ENCODE peak calls at places on chromosomes 4 and X, in nine cellular contexts. One of them, this sample, is unnamed.

GRCh38 chr4:57426779-57427395 is 316.7 kb upstream of the IGFBP7 start:
- DNase-seq in CD4-positive, alpha-beta memory T cell: no peak
- DNase-seq in thoracic aorta: peak; percentile 6
- DNase-seq in psoas muscle: peak; percentile 51
- DNase-seq in lower lobe of right lung: peak; percentile 74
- DNase-seq in upper lobe of right lung: peak; percentile 80
- DNase-seq in tibial nerve: peak; percentile 21
- DNase-seq in ovary: peak; percentile 59
- DNase-seq in fibroblast of lung: peak; percentile 71
- DNase-seq in this sample: peak; percentile 48

GRCh38 chr4:4577359-4577875 is 35.6 kb upstream of the STX18 start:
- DNase-seq in CD4-positive, alpha-beta memory T cell: no peak
- DNase-seq in thoracic aorta: no peak
- DNase-seq in psoas muscle: no peak
- DNase-seq in lower lobe of right lung: no peak
- DNase-seq in upper lobe of right lung: no peak
- DNase-seq in tibial nerve: no peak
- DNase-seq in ovary: no peak
- DNase-seq in fibroblast of lung: no peak
- DNase-seq in this sample: no peak

GRCh38 chrX:45623266-45623665 is 422.6 kb upstream of the DIPK2B start:
- DNase-seq in CD4-positive, alpha-beta memory T cell: no peak
- DNase-seq in thoracic aorta: no peak
- DNase-seq in psoas muscle: no peak
- DNase-seq in lower lobe of right lung: no peak
- DNase-seq in upper lobe of right lung: no peak
- DNase-seq in tibial nerve: no peak
- DNase-seq in ovary: no peak
- DNase-seq in fibroblast of lung: peak; percentile 96
- DNase-seq in this sample: no peak

GRCh38 chr4:77699731-77700210 is 94.2 kb downstream of the CXCL13 start:
- DNase-seq in CD4-positive, alpha-beta memory T cell: no peak
- DNase-seq in thoracic aorta: no peak
- DNase-seq in psoas muscle: no peak
- DNase-seq in lower lobe of right lung: no peak
- DNase-seq in upper lobe of right lung: no peak
- DNase-seq in tibial nerve: no peak
- DNase-seq in ovary: no peak
- DNase-seq in fibroblast of lung: peak; percentile 96
- DNase-seq in this sample: no peak

GRCh38 chr4:78343682-78344081 is 207.9 kb upstream of the ANXA3 start:
- DNase-seq in CD4-positive, alpha-beta memory T cell: no peak
- DNase-seq in thoracic aorta: no peak
- DNase-seq in psoas muscle: no peak
- DNase-seq in lower lobe of right lung: no peak
- DNase-seq in upper lobe of right lung: no peak
- DNase-seq in tibial nerve: no peak
- DNase-seq in ovary: no peak
- DNase-seq in fibroblast of lung: no peak
- DNase-seq in this sample: no peak

GRCh38 chr4:57043304-57044251 is 64.9 kb downstream of the POLR2B start:
- DNase-seq in CD4-positive, alpha-beta memory T cell: no peak
- DNase-seq in thoracic aorta: no peak
- DNase-seq in psoas muscle: no peak
- DNase-seq in lower lobe of right lung: no peak
- DNase-seq in upper lobe of right lung: no peak
- DNase-seq in tibial nerve: no peak
- DNase-seq in ovary: no peak
- DNase-seq in fibroblast of lung: no peak
- DNase-seq in this sample: no peak

GRCh38 chrX:118039591-118039990 is 77.0 kb downstream of the KLHL13 start:
- DNase-seq in CD4-positive, alpha-beta memory T cell: no peak
- DNase-seq in thoracic aorta: no peak
- DNase-seq in psoas muscle: no peak
- DNase-seq in lower lobe of right lung: no peak
- DNase-seq in upper lobe of right lung: no peak
- DNase-seq in tibial nerve: no peak
- DNase-seq in ovary: no peak
- DNase-seq in fibroblast of lung: no peak
- DNase-seq in this sample: no peak

GRCh38 chr4:168848112-168848511 is 161.9 kb downstream of the CBR4 start:
- DNase-seq in CD4-positive, alpha-beta memory T cell: no peak
- DNase-seq in thoracic aorta: no peak
- DNase-seq in psoas muscle: no peak
- DNase-seq in lower lobe of right lung: no peak
- DNase-seq in upper lobe of right lung: no peak
- DNase-seq in tibial nerve: no peak
- DNase-seq in ovary: no peak
- DNase-seq in fibroblast of lung: peak; percentile 63
- DNase-seq in this sample: peak; percentile 37

GRCh38 chrX:20718592-20718991 is 451.9 kb upstream of the RPS6KA3 start:
- DNase-seq in CD4-positive, alpha-beta memory T cell: no peak
- DNase-seq in thoracic aorta: no peak
- DNase-seq in psoas muscle: no peak
- DNase-seq in lower lobe of right lung: no peak
- DNase-seq in upper lobe of right lung: no peak
- DNase-seq in tibial nerve: no peak
- DNase-seq in ovary: no peak
- DNase-seq in fibroblast of lung: no peak
- DNase-seq in this sample: no peak

GRCh38 chrX:136742721-136743379 is 37.9 kb downstream of the ARHGEF6 start:
- DNase-seq in CD4-positive, alpha-beta memory T cell: no peak
- DNase-seq in thoracic aorta: no peak
- DNase-seq in psoas muscle: no peak
- DNase-seq in lower lobe of right lung: no peak
- DNase-seq in upper lobe of right lung: no peak
- DNase-seq in tibial nerve: no peak
- DNase-seq in ovary: no peak
- DNase-seq in fibroblast of lung: no peak
- DNase-seq in this sample: no peak

GRCh38 chrX:109268340-109268739 is 213.5 kb downstream of the GUCY2F start:
- DNase-seq in CD4-positive, alpha-beta memory T cell: no peak
- DNase-seq in thoracic aorta: no peak
- DNase-seq in psoas muscle: no peak
- DNase-seq in lower lobe of right lung: no peak
- DNase-seq in upper lobe of right lung: no peak
- DNase-seq in tibial nerve: no peak
- DNase-seq in ovary: no peak
- DNase-seq in fibroblast of lung: no peak
- DNase-seq in this sample: no peak

GRCh38 chrX:37371578-37371981 is 22.4 kb downstream of the PRRG1 start:
- DNase-seq in CD4-positive, alpha-beta memory T cell: no peak
- DNase-seq in thoracic aorta: no peak
- DNase-seq in psoas muscle: peak; percentile 37
- DNase-seq in lower lobe of right lung: no peak
- DNase-seq in upper lobe of right lung: no peak
- DNase-seq in tibial nerve: no peak
- DNase-seq in ovary: no peak
- DNase-seq in fibroblast of lung: no peak
- DNase-seq in this sample: peak; percentile 62

GRCh38 chr4:17468638-17469221 is 43.2 kb downstream of the QDPR start:
- DNase-seq in CD4-positive, alpha-beta memory T cell: no peak
- DNase-seq in thoracic aorta: no peak
- DNase-seq in psoas muscle: no peak
- DNase-seq in lower lobe of right lung: no peak
- DNase-seq in upper lobe of right lung: no peak
- DNase-seq in tibial nerve: no peak
- DNase-seq in ovary: peak; percentile 36
- DNase-seq in fibroblast of lung: peak; percentile 66
- DNase-seq in this sample: no peak

GRCh38 chr4:77827343-77827742 is 8.2 kb upstream of the CNOT6L start:
- DNase-seq in CD4-positive, alpha-beta memory T cell: peak; percentile 44
- DNase-seq in thoracic aorta: no peak
- DNase-seq in psoas muscle: no peak
- DNase-seq in lower lobe of right lung: no peak
- DNase-seq in upper lobe of right lung: no peak
- DNase-seq in tibial nerve: no peak
- DNase-seq in ovary: no peak
- DNase-seq in fibroblast of lung: no peak
- DNase-seq in this sample: no peak

GRCh38 chr4:81724925-81725329 is 253.2 kb upstream of the RASGEF1B start:
- DNase-seq in CD4-positive, alpha-beta memory T cell: peak; percentile 11
- DNase-seq in thoracic aorta: no peak
- DNase-seq in psoas muscle: peak; percentile 39
- DNase-seq in lower lobe of right lung: peak; percentile 73
- DNase-seq in upper lobe of right lung: peak; percentile 79
- DNase-seq in tibial nerve: no peak
- DNase-seq in ovary: no peak
- DNase-seq in fibroblast of lung: peak; percentile 2
- DNase-seq in this sample: peak; percentile 68

GRCh38 chrX:9327086-9327746 is 137.6 kb upstream of the TBL1X start:
- DNase-seq in CD4-positive, alpha-beta memory T cell: no peak
- DNase-seq in thoracic aorta: no peak
- DNase-seq in psoas muscle: no peak
- DNase-seq in lower lobe of right lung: no peak
- DNase-seq in upper lobe of right lung: no peak
- DNase-seq in tibial nerve: no peak
- DNase-seq in ovary: no peak
- DNase-seq in fibroblast of lung: no peak
- DNase-seq in this sample: no peak

GRCh38 chrX:19758536-19758935 is 128.9 kb downstream of the SH3KBP1 start:
- DNase-seq in CD4-positive, alpha-beta memory T cell: no peak
- DNase-seq in thoracic aorta: no peak
- DNase-seq in psoas muscle: no peak
- DNase-seq in lower lobe of right lung: no peak
- DNase-seq in upper lobe of right lung: no peak
- DNase-seq in tibial nerve: no peak
- DNase-seq in ovary: no peak
- DNase-seq in fibroblast of lung: no peak
- DNase-seq in this sample: no peak

GRCh38 chrX:40085086-40085551 is 12.6 kb downstream of the BCOR start:
- DNase-seq in CD4-positive, alpha-beta memory T cell: no peak
- DNase-seq in thoracic aorta: no peak
- DNase-seq in psoas muscle: no peak
- DNase-seq in lower lobe of right lung: no peak
- DNase-seq in upper lobe of right lung: no peak
- DNase-seq in tibial nerve: no peak
- DNase-seq in ovary: no peak
- DNase-seq in fibroblast of lung: peak; percentile 89
- DNase-seq in this sample: no peak

DNA sequence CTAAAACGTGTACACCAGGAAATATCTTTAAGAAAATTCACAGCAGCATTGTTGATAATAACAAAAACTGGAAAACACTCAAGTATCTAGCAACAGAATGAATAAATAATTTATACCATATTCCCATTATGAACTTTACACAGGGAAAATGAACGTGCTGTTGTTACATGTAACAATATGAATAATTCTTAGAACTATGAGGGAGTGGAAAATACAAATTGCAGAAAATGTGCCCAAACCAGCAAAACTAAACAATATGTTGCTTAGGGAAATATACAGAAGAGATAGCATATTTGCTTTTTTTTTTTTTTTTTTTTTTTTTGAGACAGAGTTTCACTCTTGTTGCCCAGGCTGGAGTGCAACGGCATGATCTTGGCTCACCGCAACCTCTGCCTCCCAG is 14.8 kb upstream of the FAT1 start:
- DNase-seq in CD4-positive, alpha-beta memory T cell: no peak
- DNase-seq in thoracic aorta: no peak
- DNase-seq in psoas muscle: no peak
- DNase-seq in lower lobe of right lung: no peak
- DNase-seq in upper lobe of right lung: no peak
- DNase-seq in tibial nerve: no peak
- DNase-seq in ovary: no peak
- DNase-seq in fibroblast of lung: no peak
- DNase-seq in this sample: no peak
- H3K4me3 ChIP-seq in CD4-positive, alpha-beta memory T cell: no peak overlapping the region
- H3K4me3 ChIP-seq in thoracic aorta: no peak overlapping the region
- H3K4me3 ChIP-seq in psoas muscle: no peak overlapping the region
- H3K4me3 ChIP-seq in lower lobe of right lung: no peak overlapping the region
- H3K4me3 ChIP-seq in upper lobe of right lung: no peak overlapping the region
- H3K4me3 ChIP-seq in tibial nerve: no peak overlapping the region
- H3K4me3 ChIP-seq in ovary: no peak overlapping the region
- H3K4me3 ChIP-seq in fibroblast of lung: no peak overlapping the region
- H3K4me3 ChIP-seq in this sample: no peak overlapping the region

GRCh38 chrX:48476919-48477318 is 920 bp downstream of the FTSJ1 start:
- DNase-seq in CD4-positive, alpha-beta memory T cell: no peak
- DNase-seq in thoracic aorta: no peak
- DNase-seq in psoas muscle: no peak
- DNase-seq in lower lobe of right lung: no peak
- DNase-seq in upper lobe of right lung: no peak
- DNase-seq in tibial nerve: no peak
- DNase-seq in ovary: no peak
- DNase-seq in fibroblast of lung: no peak
- DNase-seq in this sample: no peak
- H3K27ac ChIP-seq in CD4-positive, alpha-beta memory T cell: peak overlapping the region; percentile 80
- H3K27ac ChIP-seq in thoracic aorta: peak overlapping the region; percentile 73
- H3K27ac ChIP-seq in psoas muscle: peak overlapping the region; percentile 72
- H3K27ac ChIP-seq in lower lobe of right lung: no peak overlapping the region
- H3K27ac ChIP-seq in upper lobe of right lung: peak overlapping the region; percentile 85
- H3K27ac ChIP-seq in tibial nerve: peak overlapping the region; percentile 90
- H3K27ac ChIP-seq in ovary: peak overlapping the region; percentile 32
- H3K27ac ChIP-seq in fibroblast of lung: peak overlapping the region; percentile 70
- H3K27ac ChIP-seq in this sample: peak overlapping the region; percentile 92

GRCh38 chr4:140242357-140243284 is 88.6 kb upstream of the MAML3 start:
- DNase-seq in CD4-positive, alpha-beta memory T cell: no peak
- DNase-seq in thoracic aorta: no peak
- DNase-seq in psoas muscle: no peak
- DNase-seq in lower lobe of right lung: peak; percentile 56
- DNase-seq in upper lobe of right lung: no peak
- DNase-seq in tibial nerve: no peak
- DNase-seq in ovary: no peak
- DNase-seq in fibroblast of lung: no peak
- DNase-seq in this sample: no peak

GRCh38 chr4:140240237-140240636 is 86.3 kb upstream of the MAML3 start:
- DNase-seq in CD4-positive, alpha-beta memory T cell: no peak
- DNase-seq in thoracic aorta: no peak
- DNase-seq in psoas muscle: no peak
- DNase-seq in lower lobe of right lung: no peak
- DNase-seq in upper lobe of right lung: no peak
- DNase-seq in tibial nerve: no peak
- DNase-seq in ovary: no peak
- DNase-seq in fibroblast of lung: no peak
- DNase-seq in this sample: no peak

GRCh38 chr4:140244328-140244727 is 90.3 kb upstream of the MAML3 start:
- DNase-seq in CD4-positive, alpha-beta memory T cell: no peak
- DNase-seq in thoracic aorta: no peak
- DNase-seq in psoas muscle: no peak
- DNase-seq in lower lobe of right lung: no peak
- DNase-seq in upper lobe of right lung: no peak
- DNase-seq in tibial nerve: no peak
- DNase-seq in ovary: no peak
- DNase-seq in fibroblast of lung: no peak
- DNase-seq in this sample: no peak

GRCh38 chr4:140246216-140246615 is 92.2 kb upstream of the MAML3 start:
- DNase-seq in CD4-positive, alpha-beta memory T cell: no peak
- DNase-seq in thoracic aorta: no peak
- DNase-seq in psoas muscle: no peak
- DNase-seq in lower lobe of right lung: no peak
- DNase-seq in upper lobe of right lung: no peak
- DNase-seq in tibial nerve: no peak
- DNase-seq in ovary: no peak
- DNase-seq in fibroblast of lung: no peak
- DNase-seq in this sample: no peak

GRCh38 chr4:140243345-140243753 is 89.4 kb upstream of the MAML3 start:
- DNase-seq in CD4-positive, alpha-beta memory T cell: no peak
- DNase-seq in thoracic aorta: no peak
- DNase-seq in psoas muscle: no peak
- DNase-seq in lower lobe of right lung: peak; percentile 47
- DNase-seq in upper lobe of right lung: peak; percentile 67
- DNase-seq in tibial nerve: no peak
- DNase-seq in ovary: no peak
- DNase-seq in fibroblast of lung: no peak
- DNase-seq in this sample: no peak
- H3K4me3 ChIP-seq in CD4-positive, alpha-beta memory T cell: no peak overlapping the region
- H3K4me3 ChIP-seq in thoracic aorta: peak overlapping the region; percentile 37
- H3K4me3 ChIP-seq in psoas muscle: no peak overlapping the region
- H3K4me3 ChIP-seq in lower lobe of right lung: no peak overlapping the region
- H3K4me3 ChIP-seq in upper lobe of right lung: no peak overlapping the region
- H3K4me3 ChIP-seq in tibial nerve: no peak overlapping the region
- H3K4me3 ChIP-seq in ovary: no peak overlapping the region
- H3K4me3 ChIP-seq in fibroblast of lung: no peak overlapping the region
- H3K4me3 ChIP-seq in this sample: no peak overlapping the region

GRCh38 chr4:47494124-47494430 is 9.0 kb downstream of the ATP10D start:
- DNase-seq in CD4-positive, alpha-beta memory T cell: no peak
- DNase-seq in thoracic aorta: no peak
- DNase-seq in psoas muscle: no peak
- DNase-seq in lower lobe of right lung: no peak
- DNase-seq in upper lobe of right lung: no peak
- DNase-seq in tibial nerve: no peak
- DNase-seq in ovary: no peak
- DNase-seq in fibroblast of lung: no peak
- DNase-seq in this sample: no peak
- H3K27ac ChIP-seq in CD4-positive, alpha-beta memory T cell: no peak overlapping the region
- H3K27ac ChIP-seq in thoracic aorta: peak overlapping the region; percentile 20
- H3K27ac ChIP-seq in psoas muscle: no peak overlapping the region
- H3K27ac ChIP-seq in lower lobe of right lung: no peak overlapping the region
- H3K27ac ChIP-seq in upper lobe of right lung: no peak overlapping the region
- H3K27ac ChIP-seq in tibial nerve: no peak overlapping the region
- H3K27ac ChIP-seq in ovary: no peak overlapping the region
- H3K27ac ChIP-seq in fibroblast of lung: no peak overlapping the region
- H3K27ac ChIP-seq in this sample: peak overlapping the region; percentile 58